ENCODE peak calls at places on chromosomes 2 and 18, in four cellular contexts. N, J, S and E are unnamed samples.

GRCh38 chr18:53117851-53118250 is 777.9 kb downstream of the DCC start:
- DNase-seq in N (no peak), J (no peak), S (no peak), E (no peak)

GRCh38 chr2:1995987-1996386 is 251.7 kb upstream of the PXDN start:
- DNase-seq in N (no peak), J (no peak), S (no peak), E (no peak)

GRCh38 chr2:17578466-17578928 is 38.0 kb downstream of the VSNL1 start:
- DNase-seq in N (no peak), J (no peak), S (no peak), E (no peak)

GRCh38 chr2:97857553-97857952 is 138.2 kb downstream of the TMEM131 start:
- DNase-seq in N (no peak), J (no peak), S (no peak), E (no peak)

GRCh38 chr18:55007582-55007981 is 48.3 kb upstream of the CCDC68 start:
- DNase-seq in N (no peak), J (no peak), S (no peak), E (no peak)

GRCh38 chr2:133802366-133802765 is 234.1 kb upstream of the NCKAP5 start:
- DNase-seq in N (no peak), J (no peak), S (no peak), E (no peak)

GRCh38 chr2:237692601-237693079 is 65.3 kb downstream of the LRRFIP1 start:
- DNase-seq in N (peak; percentile 65), J (peak; percentile 67), S (peak; percentile 77), E (no peak)

GRCh38 chr2:64860321-64860751 is 128.9 kb upstream of the SLC1A4 start:
- DNase-seq in N (peak; percentile 43), J (peak; percentile 26), S (no peak), E (no peak)

GRCh38 chr2:128350736-128351135 is 32.1 kb upstream of the HS6ST1 start:
- DNase-seq in N (no peak), J (no peak), S (no peak), E (no peak)

GRCh38 chr18:23853448-23854210 is 160.9 kb upstream of the TTC39C start:
- DNase-seq in N (no peak), J (no peak), S (no peak), E (no peak)

GRCh38 chr2:229800997-229801754 is 86.8 kb upstream of the DNER start:
- DNase-seq in N (peak; percentile 51), J (peak; percentile 35), S (peak; percentile 51), E (peak; percentile 41)

GRCh38 chr2:60152226-60152833 is 401.1 kb downstream of the BCL11A start:
- DNase-seq in N (no peak), J (no peak), S (no peak), E (no peak)

GRCh38 chr2:38528008-38528442 is 74.7 kb downstream of the HNRNPLL start:
- DNase-seq in N (peak; percentile 63), J (peak; percentile 64), S (no peak), E (peak; percentile 30)
- TF ChIP-seq POLR2A in N (no peak), J (peak; percentile 19), S (no peak), E (no peak)

GRCh38 chr2:144516981-144517824 is 2.7 kb downstream of the ZEB2 start:
- DNase-seq in N (peak; percentile 75), J (peak; percentile 53), S (peak; percentile 63), E (no peak)

GRCh38 chr2:144516417-144516980 is 3.4 kb downstream of the ZEB2 start:
- DNase-seq in N (peak; percentile 62), J (peak; percentile 37), S (no peak), E (no peak)

GRCh38 chr2:144514731-144515424 is 5.0 kb downstream of the ZEB2 start:
- DNase-seq in N (peak; percentile 48), J (no peak), S (no peak), E (no peak)

GRCh38 chr2:144515425-144515693 is 4.6 kb downstream of the ZEB2 start:
- DNase-seq in N (no peak), J (no peak), S (no peak), E (no peak)

DNA sequence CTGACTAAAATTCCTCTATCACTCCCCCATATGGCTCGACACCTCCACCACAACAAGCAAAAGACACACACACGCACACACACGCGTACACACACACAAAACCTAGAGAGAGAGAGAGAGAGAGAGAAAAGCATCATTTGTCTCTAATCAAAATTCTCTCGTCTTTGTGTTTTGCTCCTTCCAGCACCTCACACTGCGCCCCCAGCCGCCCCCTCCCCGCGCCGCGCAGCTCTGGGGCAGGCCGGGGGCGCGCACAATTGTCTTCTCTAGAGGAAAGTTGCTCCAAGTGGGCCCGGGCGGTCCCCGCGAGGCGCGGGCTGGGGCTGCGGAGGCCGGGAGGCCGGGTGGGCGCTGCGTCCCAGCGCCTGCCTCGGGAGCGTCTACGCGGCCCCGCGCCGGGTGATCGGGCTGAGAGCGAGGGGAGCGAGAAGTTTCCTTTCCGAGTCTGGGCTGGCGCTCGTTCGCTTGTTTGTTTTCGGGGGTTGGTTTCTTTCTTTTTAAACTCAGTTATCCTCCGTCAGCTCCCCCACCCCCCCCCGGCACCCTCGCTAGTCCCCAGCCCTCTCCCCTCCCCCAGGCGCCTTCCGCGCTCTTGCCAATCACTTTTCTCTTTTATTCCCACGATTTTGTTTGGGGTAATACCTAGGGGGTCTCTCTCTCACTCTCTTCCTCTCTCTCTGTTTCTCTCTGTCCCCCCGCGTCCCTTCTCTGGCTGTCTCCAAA is 4.1 kb downstream of the ZEB2 start:
- DNase-seq in N (peak; percentile 73), J (peak; percentile 59), S (peak; percentile 55), E (peak; percentile 53)
- TF ChIP-seq POLR2A in N (no peak), J (peak; percentile 15), S (no peak), E (no peak)

GRCh38 chr2:68302281-68302680 is 17.5 kb downstream of the CNRIP1 start:
- DNase-seq in N (no peak), J (no peak), S (no peak), E (no peak)
- TF ChIP-seq POLR2A in N (no peak), J (no peak), S (no peak), E (no peak)

DNA sequence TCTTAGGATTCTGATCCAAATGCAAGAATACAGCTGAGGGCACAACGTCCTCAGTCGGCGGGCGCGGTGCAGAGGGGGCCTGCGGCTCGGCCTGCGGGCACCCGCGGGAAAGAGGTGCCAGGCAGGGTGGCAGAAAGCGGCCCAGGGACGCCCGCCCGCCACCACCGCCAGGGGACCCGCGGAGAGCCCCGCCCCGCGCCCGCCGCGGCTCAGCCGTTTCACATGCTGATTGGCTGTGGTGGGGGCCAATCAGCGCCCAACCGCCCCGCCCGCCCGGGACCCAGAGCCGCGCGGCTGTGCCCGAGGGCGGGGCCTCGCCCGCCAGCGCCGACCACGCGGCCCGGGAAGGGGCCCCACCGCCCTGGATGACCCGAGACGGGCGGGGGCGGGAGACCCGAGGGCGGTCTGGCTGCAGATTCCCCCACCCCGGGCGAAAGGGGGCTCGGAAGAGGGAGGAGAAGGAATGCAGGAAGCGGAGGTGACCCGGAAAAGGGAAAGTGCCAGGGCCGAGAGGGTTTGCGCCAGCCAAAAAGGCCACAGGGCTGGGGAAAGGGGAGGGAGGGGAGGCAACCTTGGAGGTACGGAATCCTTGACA is 8.0 kb downstream of the IRS1 start:
- DNase-seq in N (peak; percentile 90), J (peak; percentile 88), S (peak; percentile 95), E (peak; percentile 75)
- TF ChIP-seq POLR2A in N (peak; percentile 58), J (peak; percentile 73), S (peak; percentile 60), E (peak; percentile 44)

DNA sequence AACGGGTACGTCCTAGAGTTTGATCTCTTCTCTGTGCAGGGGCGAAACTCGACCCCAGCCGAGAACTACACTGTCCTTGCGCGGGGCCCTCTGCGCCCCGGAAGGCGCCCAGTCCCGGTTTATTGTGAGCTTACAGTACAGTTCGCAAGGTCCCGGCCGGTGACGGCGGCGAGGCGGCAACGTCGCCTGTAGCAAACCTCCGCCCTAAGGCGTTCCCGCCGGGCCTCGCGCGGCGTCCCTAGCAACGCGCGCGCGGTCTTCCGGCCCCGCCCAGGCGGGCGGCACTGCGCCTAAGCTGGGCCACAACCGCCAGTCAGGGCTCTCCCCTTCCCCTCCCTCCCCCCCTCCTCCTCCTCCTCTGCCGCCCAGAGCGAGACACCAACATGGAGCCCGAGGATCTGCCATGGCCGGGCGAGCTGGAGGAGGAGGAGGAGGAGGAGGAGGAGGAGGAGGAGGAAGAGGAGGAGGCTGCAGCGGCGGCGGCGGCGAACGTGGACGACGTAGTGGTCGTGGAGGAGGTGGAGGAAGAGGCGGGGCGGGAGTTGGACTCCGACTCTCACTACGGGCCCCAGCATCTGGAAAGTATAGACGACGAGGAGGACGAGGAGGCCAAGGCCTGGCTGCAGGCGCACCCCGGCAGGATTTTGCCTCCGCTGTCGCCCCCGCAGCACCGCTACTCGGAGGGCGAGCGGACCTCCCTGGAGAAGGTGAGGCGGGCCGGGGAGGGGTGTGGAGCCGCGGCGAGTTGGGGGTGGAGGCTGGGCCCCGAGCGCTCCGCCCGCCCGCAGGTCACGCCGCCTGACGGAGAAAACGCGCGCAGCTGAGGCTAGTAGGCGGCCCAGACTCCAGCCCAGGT is at the start of gene ALMS1:
- DNase-seq in N (peak; percentile 87), J (peak; percentile 86), S (peak; percentile 94), E (peak; percentile 70)
- TF ChIP-seq POLR2A in N (peak; percentile 53), J (peak; percentile 46), S (peak; percentile 67), E (peak; percentile 54)